ENCODE peak calls at places on chromosomes 5 and 9, in nine cellular contexts. F is NCI-H69; Q is ELR; W is Calu3; D is activated CD4-positive, alpha-beta T cell treated with anti-CD3 and anti-CD28 coated beads for 1 hour; U is left ventricle myocardium superior; E is caudate nucleus; M is activated T-cell treated with anti-CD3 and anti-CD28 coated beads, Interleukin-2, amount 50 U/mL, for 72 hours; K is H54. P is an unnamed sample.

GRCh38 chr5:12707560-12707959 is 803.3 kb upstream of the CTNND2 start:
- DNase-seq in M (no peak), D (no peak), K (no peak), U (no peak), E (no peak), F (no peak), W (no peak), Q (no peak), P (no peak)

GRCh38 chr9:99489043-99489378 is 266.9 kb downstream of the SEC61B start:
- DNase-seq in E (no peak), D (no peak), K (no peak), U (no peak), F (no peak), W (no peak), M (no peak), Q (peak; percentile 40), P (no peak)

GRCh38 chr5:7663808-7664207 is 187.1 kb downstream of the CFAP90 start:
- DNase-seq in K (no peak), Q (no peak), W (no peak), F (no peak), E (no peak), D (no peak), U (no peak), M (no peak), P (no peak)

GRCh38 chr9:116499986-116500871 is 186.9 kb upstream of the TRIM32 start:
- DNase-seq in E (no peak), D (no peak), K (peak; percentile 92), W (no peak), Q (peak; percentile 84), U (no peak), M (no peak), F (peak; percentile 63), P (no peak)

GRCh38 chr9:136658849-136659535 is 3.7 kb upstream of the EGFL7 start:
- DNase-seq in E (no peak), Q (no peak), K (no peak), W (no peak), M (no peak), D (no peak), U (peak; percentile 28), F (no peak), P (no peak)

GRCh38 chr9:135154050-135154570 is 66.6 kb downstream of the OLFM1 start:
- DNase-seq in D (no peak), K (no peak), W (no peak), E (no peak), U (no peak), Q (no peak), F (no peak), M (no peak), P (no peak)

GRCh38 chr5:177601126-177601525 is 1.2 kb downstream of the B4GALT7 start:
- DNase-seq in K (no peak), U (no peak), D (no peak), Q (no peak), E (no peak), W (no peak), F (no peak), M (no peak), P (no peak)

GRCh38 chr5:143554194-143554717 is 150.8 kb upstream of the NR3C1 start:
- DNase-seq in K (peak; percentile 45), W (no peak), M (no peak), U (no peak), Q (peak; percentile 99), E (no peak), F (no peak), D (no peak), P (no peak)

GRCh38 chr5:13510616-13511015 is 433.9 kb downstream of the DNAH5 start:
- DNase-seq in F (no peak), Q (peak; percentile 36), K (no peak), M (no peak), U (no peak), E (no peak), D (no peak), W (no peak), P (no peak)

GRCh38 chr9:113913426-113914195 is 37.5 kb downstream of the ZNF618 start:
- DNase-seq in D (no peak), U (no peak), W (no peak), Q (no peak), F (no peak), K (no peak), E (no peak), M (no peak), P (no peak)

GRCh38 chr9:121999556-121999955 is 93.6 kb downstream of the TTLL11 start:
- DNase-seq in K (no peak), F (no peak), D (no peak), U (no peak), M (no peak), Q (no peak), W (no peak), E (no peak), P (no peak)

GRCh38 chr9:135223831-135224230 is 136.4 kb downstream of the OLFM1 start:
- DNase-seq in W (no peak), K (no peak), F (no peak), M (no peak), D (no peak), U (peak; percentile 17), E (no peak), Q (no peak), P (no peak)

GRCh38 chr5:1781726-1782384 is 17.8 kb downstream of the MRPL36 start:
- DNase-seq in E (no peak), M (no peak), U (no peak), D (no peak), F (no peak), K (no peak), Q (no peak), W (no peak), P (no peak)

GRCh38 chr5:179866241-179867078 is 7.8 kb upstream of the MRNIP start:
- DNase-seq in Q (no peak), M (peak; percentile 40), F (peak; percentile 12), E (no peak), U (peak; percentile 11), W (no peak), K (no peak), D (no peak), P (peak; percentile 11)

GRCh38 chr9:86034863-86035734 is 64.3 kb downstream of the GOLM1 start:
- DNase-seq in K (peak; percentile 54), F (peak; percentile 75), U (no peak), M (no peak), D (no peak), Q (peak; percentile 68), W (peak; percentile 69), E (no peak), P (no peak)

GRCh38 chr9:89902450-89902849 is 297.6 kb downstream of the GADD45G start:
- DNase-seq in W (no peak), D (no peak), Q (no peak), M (no peak), K (peak; percentile 60), F (peak; percentile 74), E (no peak), U (no peak), P (no peak)

GRCh38 chr5:187617-188451 is 3.5 kb upstream of the LRRC14B start:
- DNase-seq in U (peak; percentile 25), F (peak; percentile 31), M (no peak), Q (peak; percentile 33), K (no peak), D (no peak), W (no peak), E (no peak), P (no peak)

GRCh38 chr5:115109840-115110239 is 59.9 kb downstream of the TRIM36 start:
- DNase-seq in W (no peak), D (no peak), F (no peak), U (no peak), E (no peak), M (no peak), Q (no peak), K (no peak), P (no peak)

GRCh38 chr5:73640861-73641320 is 14.9 kb downstream of the ARHGEF28 start:
- DNase-seq in D (no peak), Q (peak; percentile 39), E (no peak), U (no peak), W (no peak), F (no peak), K (no peak), M (no peak), P (no peak)

GRCh38 chr5:134566741-134567221 is 41.3 kb downstream of the JADE2 start:
- DNase-seq in E (no peak), K (no peak), U (peak; percentile 12), Q (no peak), F (peak; percentile 14), M (no peak), W (no peak), D (no peak), P (no peak)

GRCh38 chr9:114312513-114312875 is 10.4 kb upstream of the ORM1 start:
- DNase-seq in M (no peak), U (no peak), W (no peak), K (no peak), F (no peak), E (no peak), Q (no peak), D (no peak), P (no peak)

GRCh38 chr9:37641331-37641730 is 9.4 kb upstream of the FRMPD1 start:
- DNase-seq in W (no peak), D (no peak), Q (no peak), K (no peak), E (no peak), U (no peak), F (no peak), M (no peak), P (no peak)

GRCh38 chr5:136028782-136029742 is at the start of gene TGFBI:
- DNase-seq in U (peak; percentile 88), M (no peak), D (no peak), F (peak; percentile 57), W (peak; percentile 72), K (no peak), Q (peak; percentile 84), E (no peak), P (no peak)

GRCh38 chr5:108953940-108954339 is 206.2 kb downstream of the FER start:
- DNase-seq in D (no peak), K (no peak), Q (no peak), E (no peak), M (no peak), F (no peak), U (no peak), W (no peak), P (no peak)

GRCh38 chr5:154816891-154817492 is 33.4 kb downstream of the FAXDC2 start:
- DNase-seq in M (no peak), U (no peak), D (no peak), E (no peak), Q (no peak), K (no peak), F (no peak), W (no peak), P (no peak)

GRCh38 chr5:115072266-115073056 is 97.2 kb downstream of the TRIM36 start:
- DNase-seq in D (no peak), U (no peak), K (no peak), M (no peak), W (peak; percentile 5), F (no peak), Q (no peak), E (no peak), P (no peak)

GRCh38 chr9:115134941-115135340 is 17.0 kb upstream of the TNC start:
- DNase-seq in W (no peak), F (no peak), D (no peak), U (no peak), Q (peak; percentile 37), M (no peak), E (no peak), K (no peak), P (no peak)

GRCh38 chr5:39114155-39114554 is 40.0 kb upstream of the RICTOR start:
- DNase-seq in Q (no peak), W (no peak), M (no peak), U (no peak), K (no peak), D (no peak), E (no peak), F (no peak), P (no peak)

GRCh38 chr9:113525208-113525607 is 61.7 kb downstream of the RGS3 start:
- DNase-seq in D (no peak), U (no peak), M (no peak), Q (no peak), F (no peak), W (no peak), E (no peak), K (no peak), P (no peak)

GRCh38 chr9:98775831-98776441 is 20.4 kb downstream of the ANKS6 start:
- DNase-seq in K (peak; percentile 65), Q (peak; percentile 83), D (no peak), M (peak; percentile 45), E (no peak), U (no peak), W (peak; percentile 40), F (peak; percentile 92), P (no peak)